ENCODE peak calls at places on chromosomes 6 and 20, in ten cellular contexts. L is HTR-8/SVneo; F is T-helper 22 cell; Y is activated T-helper 1 cell treated with anti-CD3 and anti-CD28 coated beads, Interleukin-2, amount 50 U/mL, for 16 hours; O is LoVo; U is A172; I is activated CD8-positive, alpha-beta memory T cell treated with anti-CD3 and anti-CD28 coated beads, Interleukin-2, amount 10 ng/mL, durations not matched to agents 7 days and 5 days; A is CD14-positive monocyte; Q is nephron progenitor cell; M is stimulated activated CD8-positive, alpha-beta memory T cell treated with anti-CD3 and anti-CD28 coated beads, Interleukin-2, amount 100 ng/mL, for 48 hours. P is an unnamed sample.

GRCh38 chr20:16446246-16446645 is 127.0 kb downstream of the KIF16B start:
- DNase-seq in A (no peak), M (no peak), U (no peak), Y (no peak), F (no peak), Q (no peak), O (no peak), I (no peak), L (no peak), P (no peak)

GRCh38 chr6:106199998-106200397 is 113.9 kb downstream of the PRDM1 start:
- DNase-seq in Q (no peak), U (peak; percentile 26), M (no peak), L (no peak), Y (no peak), O (no peak), F (no peak), A (no peak), I (no peak), P (no peak)

GRCh38 chr6:10146723-10147451 is 268.0 kb downstream of the TFAP2A start:
- DNase-seq in F (no peak), A (no peak), M (no peak), I (no peak), O (peak; percentile 18), Q (peak; percentile 7), Y (no peak), U (peak; percentile 33), L (peak; percentile 62), P (peak; percentile 20)

GRCh38 chr6:134175532-134176282 is 123.3 kb upstream of the SLC2A12 start:
- DNase-seq in Y (peak; percentile 17), L (no peak), A (peak; percentile 76), M (peak; percentile 31), F (peak; percentile 26), O (peak; percentile 68), U (peak; percentile 40), Q (no peak), I (peak; percentile 69), P (peak; percentile 34)

GRCh38 chr20:51650685-51651134 is 108.2 kb upstream of the NFATC2 start:
- DNase-seq in Q (no peak), O (no peak), L (no peak), M (no peak), U (no peak), F (no peak), Y (no peak), I (no peak), A (peak; percentile 75), P (no peak)

GRCh38 chr6:89430563-89430962 is 2.4 kb upstream of the ANKRD6 start:
- DNase-seq in A (no peak), Q (peak; percentile 52), I (no peak), U (peak; percentile 57), M (no peak), O (no peak), L (no peak), F (no peak), Y (no peak), P (no peak)

GRCh38 chr6:167285077-167285770 is 5.9 kb upstream of the UNC93A start:
- DNase-seq in M (no peak), O (no peak), I (no peak), Q (no peak), Y (no peak), L (no peak), U (no peak), A (no peak), F (no peak), P (no peak)

GRCh38 chr20:7980332-7981046 is 39.1 kb downstream of the TMX4 start:
- DNase-seq in L (peak; percentile 27), Y (no peak), I (no peak), F (no peak), M (no peak), Q (peak; percentile 7), A (no peak), O (no peak), U (peak; percentile 6), P (peak; percentile 70)

GRCh38 chr6:291148-291696 is 1.1 kb upstream of the DUSP22 start:
- DNase-seq in F (no peak), A (no peak), M (no peak), Q (no peak), Y (no peak), O (no peak), I (no peak), U (peak; percentile 26), L (no peak), P (peak; percentile 32)

GRCh38 chr6:6678185-6678671 is 89.7 kb downstream of the LY86 start:
- DNase-seq in A (no peak), F (no peak), Y (no peak), M (no peak), I (no peak), Q (no peak), O (peak; percentile 71), L (no peak), U (peak; percentile 71), P (peak; percentile 32)

GRCh38 chr6:158503846-158504245 is 56.0 kb upstream of the TMEM181 start:
- DNase-seq in U (no peak), O (no peak), Y (no peak), L (no peak), F (no peak), A (no peak), Q (no peak), M (no peak), I (no peak), P (no peak)

GRCh38 chr6:161984707-161985106 is 710.8 kb upstream of the AGPAT4 start:
- DNase-seq in Y (no peak), A (no peak), F (no peak), I (no peak), U (no peak), L (no peak), M (no peak), Q (no peak), O (no peak), P (no peak)

GRCh38 chr20:44696315-44696714 is 18.9 kb upstream of the CCN5 start:
- DNase-seq in L (no peak), M (no peak), I (no peak), U (no peak), A (no peak), Y (no peak), Q (no peak), F (no peak), O (no peak), P (no peak)

GRCh38 chr20:63007472-63007721 is 633 bp upstream of the BHLHE23 start:
- DNase-seq in A (no peak), Q (no peak), F (no peak), Y (no peak), M (no peak), O (no peak), U (no peak), L (no peak), I (no peak), P (no peak)

GRCh38 chr20:57459278-57459677 is 65.7 kb downstream of the CTCFL start:
- DNase-seq in A (no peak), F (no peak), Q (no peak), L (no peak), O (no peak), I (no peak), M (no peak), Y (no peak), U (no peak), P (no peak)

GRCh38 chr6:136607932-136608772 is 57.9 kb upstream of the MAP7 start:
- DNase-seq in L (peak; percentile 35), O (peak; percentile 59), I (peak; percentile 86), M (peak; percentile 60), F (peak; percentile 45), Q (peak; percentile 82), Y (peak; percentile 57), A (peak; percentile 61), U (peak; percentile 61), P (peak; percentile 38)

GRCh38 chr20:24648919-24649318 is 179.5 kb downstream of the SYNDIG1 start:
- DNase-seq in U (no peak), I (no peak), L (no peak), M (no peak), Q (no peak), A (no peak), F (no peak), Y (no peak), O (no peak), P (no peak)

GRCh38 chr6:47648031-47648430 is 50.3 kb upstream of the ADGRF4 start:
- DNase-seq in O (no peak), L (no peak), I (no peak), A (no peak), U (no peak), F (no peak), M (no peak), Y (no peak), Q (no peak), P (no peak)

GRCh38 chr6:37092851-37093727 is 76.9 kb upstream of the PIM1 start:
- DNase-seq in Y (no peak), M (no peak), Q (no peak), A (no peak), O (no peak), U (no peak), F (no peak), I (no peak), L (no peak), P (no peak)

GRCh38 chr6:34331361-34332050 is 61.0 kb downstream of the NUDT3 start:
- DNase-seq in Y (no peak), A (no peak), L (no peak), O (no peak), M (no peak), Q (no peak), F (no peak), U (no peak), I (no peak), P (no peak)

GRCh38 chr20:37897008-37897548 is 5.8 kb upstream of the VSTM2L start:
- DNase-seq in A (no peak), Y (no peak), I (no peak), Q (peak; percentile 48), U (peak; percentile 48), L (no peak), F (no peak), M (no peak), O (no peak), P (no peak)